ENCODE peak calls at places on chromosomes 5 and 9, in six cellular contexts. One of them, this sample, is unnamed.

GRCh38 chr5:174315871-174316270 is 270.4 kb downstream of the NSG2 start:
- DNase-seq in stomach: no peak
- DNase-seq in dorsolateral prefrontal cortex: no peak
- DNase-seq in colonic mucosa: no peak
- DNase-seq in thyroid gland: no peak
- DNase-seq in tibial nerve: no peak
- DNase-seq in this sample: no peak

GRCh38 chr5:53360811-53361210 is 119.6 kb upstream of the FST start:
- DNase-seq in stomach: no peak
- DNase-seq in dorsolateral prefrontal cortex: no peak
- DNase-seq in colonic mucosa: no peak
- DNase-seq in thyroid gland: no peak
- DNase-seq in tibial nerve: no peak
- DNase-seq in this sample: peak; percentile 97

GRCh38 chr9:5633243-5633642 is 4.3 kb downstream of the RIC1 start:
- DNase-seq in stomach: no peak
- DNase-seq in dorsolateral prefrontal cortex: no peak
- DNase-seq in colonic mucosa: no peak
- DNase-seq in thyroid gland: no peak
- DNase-seq in tibial nerve: no peak
- DNase-seq in this sample: peak; percentile 36

GRCh38 chr5:77632526-77633268 is 5.8 kb downstream of the OTP start:
- DNase-seq in stomach: no peak
- DNase-seq in dorsolateral prefrontal cortex: no peak
- DNase-seq in colonic mucosa: no peak
- DNase-seq in thyroid gland: no peak
- DNase-seq in tibial nerve: no peak
- DNase-seq in this sample: no peak

GRCh38 chr9:128098936-128099931 is 28.3 kb downstream of the PTGES2 start:
- DNase-seq in stomach: no peak
- DNase-seq in dorsolateral prefrontal cortex: no peak
- DNase-seq in colonic mucosa: no peak
- DNase-seq in thyroid gland: peak; percentile 35
- DNase-seq in tibial nerve: no peak
- DNase-seq in this sample: peak; percentile 41

GRCh38 chr5:88826959-88827585 is 55.9 kb downstream of the MEF2C start:
- DNase-seq in stomach: no peak
- DNase-seq in dorsolateral prefrontal cortex: no peak
- DNase-seq in colonic mucosa: peak; percentile 29
- DNase-seq in thyroid gland: no peak
- DNase-seq in tibial nerve: no peak
- DNase-seq in this sample: peak; percentile 81

GRCh38 chr9:135885100-135885853 is 22.1 kb downstream of the CAMSAP1 start:
- DNase-seq in stomach: peak; percentile 13
- DNase-seq in dorsolateral prefrontal cortex: no peak
- DNase-seq in colonic mucosa: no peak
- DNase-seq in thyroid gland: no peak
- DNase-seq in tibial nerve: no peak
- DNase-seq in this sample: peak; percentile 66

GRCh38 chr9:96209407-96210031 is 92.5 kb downstream of the HSD17B3 start:
- DNase-seq in stomach: no peak
- DNase-seq in dorsolateral prefrontal cortex: no peak
- DNase-seq in colonic mucosa: no peak
- DNase-seq in thyroid gland: no peak
- DNase-seq in tibial nerve: no peak
- DNase-seq in this sample: peak; percentile 79

GRCh38 chr9:120713257-120714087 is 798 bp downstream of the MEGF9 start:
- DNase-seq in stomach: no peak
- DNase-seq in dorsolateral prefrontal cortex: peak; percentile 42
- DNase-seq in colonic mucosa: peak; percentile 39
- DNase-seq in thyroid gland: peak; percentile 20
- DNase-seq in tibial nerve: no peak
- DNase-seq in this sample: no peak

GRCh38 chr9:90098456-90098855 is 493.6 kb downstream of the GADD45G start:
- DNase-seq in stomach: no peak
- DNase-seq in dorsolateral prefrontal cortex: no peak
- DNase-seq in colonic mucosa: no peak
- DNase-seq in thyroid gland: no peak
- DNase-seq in tibial nerve: no peak
- DNase-seq in this sample: no peak
- H3K4me3 ChIP-seq in stomach: no peak overlapping the region
- H3K4me3 ChIP-seq in dorsolateral prefrontal cortex: no peak overlapping the region
- H3K4me3 ChIP-seq in colonic mucosa: no peak overlapping the region
- H3K4me3 ChIP-seq in thyroid gland: no peak overlapping the region
- H3K4me3 ChIP-seq in tibial nerve: no peak overlapping the region
- H3K4me3 ChIP-seq in this sample: no peak overlapping the region

GRCh38 chr5:67374378-67374777 is 177.8 kb upstream of the CD180 start:
- DNase-seq in stomach: no peak
- DNase-seq in dorsolateral prefrontal cortex: no peak
- DNase-seq in colonic mucosa: no peak
- DNase-seq in thyroid gland: no peak
- DNase-seq in tibial nerve: no peak
- DNase-seq in this sample: no peak

GRCh38 chr5:67373518-67373917 is 176.9 kb upstream of the CD180 start:
- DNase-seq in stomach: no peak
- DNase-seq in dorsolateral prefrontal cortex: no peak
- DNase-seq in colonic mucosa: no peak
- DNase-seq in thyroid gland: no peak
- DNase-seq in tibial nerve: no peak
- DNase-seq in this sample: no peak

GRCh38 chr5:67377651-67378050 is 181.1 kb upstream of the CD180 start:
- DNase-seq in stomach: no peak
- DNase-seq in dorsolateral prefrontal cortex: no peak
- DNase-seq in colonic mucosa: no peak
- DNase-seq in thyroid gland: no peak
- DNase-seq in tibial nerve: no peak
- DNase-seq in this sample: no peak

GRCh38 chr5:67372887-67373286 is 176.3 kb upstream of the CD180 start:
- DNase-seq in stomach: no peak
- DNase-seq in dorsolateral prefrontal cortex: no peak
- DNase-seq in colonic mucosa: no peak
- DNase-seq in thyroid gland: no peak
- DNase-seq in tibial nerve: no peak
- DNase-seq in this sample: no peak

DNA sequence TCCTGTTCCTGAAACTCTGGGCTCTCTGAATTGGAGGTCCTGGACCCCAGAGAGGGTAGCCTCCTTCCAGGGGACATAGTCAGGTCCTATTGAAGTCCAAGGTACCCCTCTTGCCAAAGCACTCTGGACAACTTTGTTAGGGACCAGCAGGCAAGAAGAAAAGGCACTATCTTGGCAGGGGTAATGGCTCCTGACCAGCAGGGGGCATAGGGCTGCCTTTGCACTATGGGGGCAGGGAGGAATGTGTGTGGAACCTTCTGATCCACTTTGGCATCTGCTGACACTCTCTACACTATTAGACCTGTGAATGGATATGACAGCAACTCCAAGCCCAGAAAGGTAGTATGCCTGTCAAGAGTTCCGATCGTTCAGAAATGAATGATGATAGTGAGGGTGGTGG is 179.0 kb upstream of the CD180 start:
- DNase-seq in stomach: no peak
- DNase-seq in dorsolateral prefrontal cortex: no peak
- DNase-seq in colonic mucosa: no peak
- DNase-seq in thyroid gland: no peak
- DNase-seq in tibial nerve: no peak
- DNase-seq in this sample: no peak
- TF ChIP-seq CTCF in stomach: no peak
- TF ChIP-seq CTCF in dorsolateral prefrontal cortex: no peak
- TF ChIP-seq CTCF in colonic mucosa: no peak
- TF ChIP-seq CTCF in thyroid gland: no peak
- TF ChIP-seq CTCF in tibial nerve: no peak
- TF ChIP-seq CTCF in this sample: no peak

DNA sequence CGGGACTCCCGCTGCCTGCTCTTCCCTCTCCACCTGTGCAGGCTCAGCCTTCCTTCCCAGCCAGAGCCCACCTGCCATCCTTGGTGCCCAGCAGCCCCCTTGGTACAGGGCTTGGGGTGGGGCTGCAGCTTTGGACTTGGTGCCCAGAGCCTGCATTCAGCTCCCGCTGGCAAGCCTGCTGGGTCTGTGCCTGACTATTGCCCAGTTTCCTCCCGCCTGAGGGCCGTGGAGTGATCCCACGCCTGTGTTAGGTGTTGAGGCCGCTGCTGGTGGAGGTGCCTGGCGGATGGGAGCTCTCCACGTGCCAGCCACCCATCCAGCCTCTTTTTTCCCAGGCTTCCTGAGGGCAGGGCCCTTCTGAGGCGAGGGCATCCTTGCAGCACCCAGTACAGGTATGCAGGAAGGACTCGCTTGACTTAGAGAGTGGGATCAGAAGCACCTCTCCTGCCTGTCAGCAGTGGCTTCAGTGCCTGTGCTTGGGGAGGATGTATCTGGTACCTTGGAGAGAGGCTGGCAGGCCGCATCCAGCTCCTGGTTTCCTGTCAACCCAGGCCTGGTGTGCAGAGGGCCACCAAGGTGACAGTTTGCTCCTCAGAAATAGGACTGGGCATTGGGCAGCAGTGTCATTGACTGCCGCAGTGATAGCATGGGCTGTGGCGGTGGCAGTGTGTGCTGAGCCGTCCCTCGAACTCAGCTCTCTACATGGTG is 7.8 kb downstream of the RXRA start:
- DNase-seq in stomach: no peak
- DNase-seq in dorsolateral prefrontal cortex: no peak
- DNase-seq in colonic mucosa: no peak
- DNase-seq in thyroid gland: peak; percentile 35
- DNase-seq in tibial nerve: no peak
- DNase-seq in this sample: no peak
- H3K4me3 ChIP-seq in stomach: peak overlapping the region; percentile 32
- H3K4me3 ChIP-seq in dorsolateral prefrontal cortex: no peak overlapping the region
- H3K4me3 ChIP-seq in colonic mucosa: no peak overlapping the region
- H3K4me3 ChIP-seq in thyroid gland: no peak overlapping the region
- H3K4me3 ChIP-seq in tibial nerve: no peak overlapping the region
- H3K4me3 ChIP-seq in this sample: no peak overlapping the region

GRCh38 chr9:132214027-132214622 is 52.3 kb downstream of the NTNG2 start:
- DNase-seq in stomach: peak; percentile 38
- DNase-seq in dorsolateral prefrontal cortex: peak; percentile 87
- DNase-seq in colonic mucosa: no peak
- DNase-seq in thyroid gland: peak; percentile 90
- DNase-seq in tibial nerve: no peak
- DNase-seq in this sample: peak; percentile 64
- TF ChIP-seq CTCF in stomach: no peak
- TF ChIP-seq CTCF in dorsolateral prefrontal cortex: no peak
- TF ChIP-seq CTCF in colonic mucosa: no peak
- TF ChIP-seq CTCF in thyroid gland: peak; percentile 11
- TF ChIP-seq CTCF in tibial nerve: no peak
- TF ChIP-seq CTCF in this sample: no peak